ENCODE peak calls at places on chromosome 1, in four cellular contexts. L, Y, G and R are unnamed samples.

GRCh38 chr1:210416049-210416448 is 87.3 kb downstream of the HHAT start:
- DNase-seq in L (no peak), Y (no peak), G (no peak), R (no peak)

GRCh38 chr1:114353233-114353632 is 157.8 kb downstream of the TRIM33 start:
- DNase-seq in L (no peak), Y (no peak), G (peak), R (peak)

GRCh38 chr1:21935891-21936365 is 1.2 kb downstream of the HSPG2 start:
- DNase-seq in L (no peak), Y (no peak), G (no peak), R (no peak)

GRCh38 chr1:119646521-119647227 is 1.4 kb downstream of the ZNF697 start:
- DNase-seq in L (no peak), Y (no peak), G (no peak), R (no peak)

GRCh38 chr1:7565099-7565750 is 205.9 kb upstream of the VAMP3 start:
- DNase-seq in L (no peak), Y (no peak), G (no peak), R (no peak)

GRCh38 chr1:46535063-46535462 is 16.4 kb downstream of the KNCN start:
- DNase-seq in L (no peak), Y (no peak), G (no peak), R (no peak)

GRCh38 chr1:224852901-224853568 is 76.4 kb upstream of the DNAH14 start:
- DNase-seq in L (no peak), Y (peak), G (peak), R (no peak)

GRCh38 chr1:7491818-7492173 is 279.3 kb upstream of the VAMP3 start:
- DNase-seq in L (no peak), Y (no peak), G (no peak), R (no peak)

GRCh38 chr1:183443025-183443424 is 24.8 kb upstream of the NMNAT2 start:
- DNase-seq in L (no peak), Y (no peak), G (no peak), R (no peak)

GRCh38 chr1:52748119-52748518 is 21.9 kb downstream of the ZYG11B start:
- DNase-seq in L (no peak), Y (no peak), G (no peak), R (no peak)
- TF ChIP-seq CTCF in L (peak), Y (no peak), G (peak), R (no peak)

DNA sequence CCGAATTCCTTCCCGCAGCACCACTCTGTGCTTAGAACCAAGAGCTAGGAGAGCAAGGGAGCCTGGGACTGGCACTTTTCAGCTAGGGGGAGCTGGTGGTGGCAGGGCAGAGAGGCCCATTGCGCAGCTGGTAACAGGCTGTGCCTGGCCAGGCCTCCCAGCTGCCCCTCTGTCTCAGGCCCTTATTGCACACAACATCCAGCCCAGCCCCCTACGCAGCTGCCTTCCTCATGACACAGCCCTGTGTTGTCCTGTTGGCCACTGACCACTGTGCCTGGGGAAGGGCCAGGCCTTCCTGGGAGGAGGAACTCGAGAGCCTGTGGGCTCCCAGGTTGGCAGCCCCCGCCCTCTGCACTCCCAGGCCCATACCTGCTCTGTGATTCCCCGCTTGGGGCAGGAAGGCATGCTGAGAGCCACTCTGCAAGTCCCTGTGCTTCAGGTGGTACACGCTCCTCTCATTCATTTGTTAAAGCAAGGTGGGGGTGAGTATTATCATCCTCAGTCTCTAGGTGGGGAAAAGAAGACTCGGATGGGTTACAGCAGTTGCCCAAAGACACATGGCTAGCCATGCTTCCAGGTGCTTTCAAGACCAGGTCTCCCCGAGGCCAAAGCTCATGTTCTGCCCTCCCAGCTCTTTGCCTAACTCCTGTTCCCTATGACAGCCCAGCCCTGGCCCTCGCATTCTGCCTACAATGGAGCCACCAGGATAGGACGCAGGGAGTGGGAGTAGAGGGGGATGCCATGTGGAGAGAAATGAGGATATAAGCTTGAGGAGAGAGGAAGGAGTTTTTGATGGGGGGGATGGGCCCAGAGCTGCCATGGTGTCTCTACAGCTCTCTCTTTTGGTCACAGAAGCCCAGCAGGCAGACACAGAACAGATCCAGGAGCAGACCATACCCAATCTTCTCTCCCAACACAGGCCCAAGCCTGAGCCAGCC is 81.8 kb downstream of the TMEM53 start:
- DNase-seq in L (no peak), Y (no peak), G (no peak), R (no peak)
- TF ChIP-seq CTCF in L (no peak), Y (no peak), G (no peak), R (no peak)

GRCh38 chr1:68281946-68282615 is 49.8 kb upstream of the WLS start:
- DNase-seq in L (no peak), Y (no peak), G (no peak), R (no peak)
- TF ChIP-seq CTCF in L (no peak), Y (no peak), G (no peak), R (no peak)

DNA sequence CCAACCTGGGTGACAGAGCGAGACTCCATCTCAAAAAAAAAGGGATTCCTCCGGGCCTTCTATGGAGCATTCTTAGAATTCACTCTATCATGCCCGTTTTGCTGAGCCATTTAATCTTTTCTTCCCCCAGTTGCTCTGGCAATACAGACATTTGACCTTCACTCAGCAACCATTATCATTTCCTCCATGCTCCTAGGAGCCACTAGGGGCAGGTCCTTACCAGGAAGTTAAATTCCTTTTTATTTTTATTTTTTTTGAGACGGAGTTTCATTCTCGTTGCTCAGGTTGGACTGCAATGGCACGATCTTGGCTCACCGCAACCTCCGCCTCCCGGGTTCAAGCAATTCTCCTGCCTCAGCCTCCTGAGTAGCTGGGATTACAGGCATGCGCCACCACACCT is 9.7 kb upstream of the CGN start:
- DNase-seq in L (no peak), Y (no peak), G (no peak), R (no peak)
- TF ChIP-seq CTCF in L (peak), Y (no peak), G (peak), R (peak)

GRCh38 chr1:168092566-168093355 is 44.0 kb downstream of the GPR161 start:
- DNase-seq in L (no peak), Y (no peak), G (no peak), R (no peak)
- TF ChIP-seq CTCF in L (no peak), Y (peak), G (peak), R (no peak)